ENCODE peak calls at places on chromosomes 11 and 22, in four cellular contexts. One of them, this sample, is unnamed.
A peak's percentile ranks its signal among the peaks of the same experiment; 100 is the strongest.

GRCh38 chr11:60905551-60906113 is 753 bp downstream of the PRPF19 start:
- DNase-seq in upper lobe of right lung: no peak
- DNase-seq in adrenal gland: peak; percentile 56
- DNase-seq in HCT116: no peak
- DNase-seq in this sample: no peak

GRCh38 chr11:64970731-64971151 is 1.2 kb downstream of the MAJIN start:
- DNase-seq in upper lobe of right lung: no peak
- DNase-seq in adrenal gland: no peak
- DNase-seq in HCT116: no peak
- DNase-seq in this sample: no peak

GRCh38 chr11:119433369-119433749 is 10.4 kb upstream of the THY1 start:
- DNase-seq in upper lobe of right lung: no peak
- DNase-seq in adrenal gland: no peak
- DNase-seq in HCT116: no peak
- DNase-seq in this sample: no peak

GRCh38 chr22:19133561-19133960 is 2.5 kb downstream of the TSSK2 start:
- DNase-seq in upper lobe of right lung: no peak
- DNase-seq in adrenal gland: no peak
- DNase-seq in HCT116: no peak
- DNase-seq in this sample: no peak

GRCh38 chr11:987671-988070 is 48.8 kb downstream of the MUC6 start:
- DNase-seq in upper lobe of right lung: no peak
- DNase-seq in adrenal gland: no peak
- DNase-seq in HCT116: no peak
- DNase-seq in this sample: no peak

GRCh38 chr11:110479070-110479444 is 49.3 kb downstream of the FDX1 start:
- DNase-seq in upper lobe of right lung: no peak
- DNase-seq in adrenal gland: no peak
- DNase-seq in HCT116: no peak
- DNase-seq in this sample: no peak

GRCh38 chr11:104573431-104573830 is 324.8 kb downstream of the CASP12 start:
- DNase-seq in upper lobe of right lung: no peak
- DNase-seq in adrenal gland: no peak
- DNase-seq in HCT116: no peak
- DNase-seq in this sample: no peak

GRCh38 chr11:124177344-124177743 is 5.8 kb upstream of the OR10D3 start:
- DNase-seq in upper lobe of right lung: no peak
- DNase-seq in adrenal gland: no peak
- DNase-seq in HCT116: no peak
- DNase-seq in this sample: no peak

GRCh38 chr11:116109228-116109627 is 605.0 kb upstream of the CADM1 start:
- DNase-seq in upper lobe of right lung: no peak
- DNase-seq in adrenal gland: peak; percentile 42
- DNase-seq in HCT116: peak; percentile 10
- DNase-seq in this sample: no peak

GRCh38 chr11:121889168-121889567 is 226.8 kb downstream of the BLID start:
- DNase-seq in upper lobe of right lung: no peak
- DNase-seq in adrenal gland: no peak
- DNase-seq in HCT116: no peak
- DNase-seq in this sample: no peak

GRCh38 chr11:106552694-106553203 is 465.5 kb downstream of the GUCY1A2 start:
- DNase-seq in upper lobe of right lung: no peak
- DNase-seq in adrenal gland: no peak
- DNase-seq in HCT116: no peak
- DNase-seq in this sample: no peak

GRCh38 chr11:70016666-70017347 is 61.3 kb upstream of the ANO1 start:
- DNase-seq in upper lobe of right lung: no peak
- DNase-seq in adrenal gland: no peak
- DNase-seq in HCT116: peak; percentile 76
- DNase-seq in this sample: no peak

GRCh38 chr11:134701564-134702165 is 289.6 kb upstream of the B3GAT1 start:
- DNase-seq in upper lobe of right lung: peak; percentile 66
- DNase-seq in adrenal gland: no peak
- DNase-seq in HCT116: no peak
- DNase-seq in this sample: no peak

GRCh38 chr11:99584822-99585221 is 564.1 kb downstream of the CNTN5 start:
- DNase-seq in upper lobe of right lung: no peak
- DNase-seq in adrenal gland: no peak
- DNase-seq in HCT116: no peak
- DNase-seq in this sample: no peak

GRCh38 chr11:65572356-65573043 is at the start of gene FAM89B:
- DNase-seq in upper lobe of right lung: peak; percentile 96
- DNase-seq in adrenal gland: peak; percentile 93
- DNase-seq in HCT116: no peak
- DNase-seq in this sample: peak; percentile 95

GRCh38 chr11:62905286-62905685 is 15.9 kb downstream of the CHRM1 start:
- DNase-seq in upper lobe of right lung: no peak
- DNase-seq in adrenal gland: no peak
- DNase-seq in HCT116: no peak
- DNase-seq in this sample: no peak

GRCh38 chr22:23225724-23226496 is 45.6 kb downstream of the BCR start:
- DNase-seq in upper lobe of right lung: peak; percentile 85
- DNase-seq in adrenal gland: no peak
- DNase-seq in HCT116: no peak
- DNase-seq in this sample: peak; percentile 62

GRCh38 chr11:102111787-102112653 is 1.8 kb downstream of the YAP1 start:
- DNase-seq in upper lobe of right lung: no peak
- DNase-seq in adrenal gland: no peak
- DNase-seq in HCT116: peak; percentile 98
- DNase-seq in this sample: no peak

GRCh38 chr11:15006139-15006759 is 34.1 kb upstream of the CALCA start:
- DNase-seq in upper lobe of right lung: no peak
- DNase-seq in adrenal gland: no peak
- DNase-seq in HCT116: peak; percentile 47
- DNase-seq in this sample: no peak

GRCh38 chr22:37112084-37112728 is 2.7 kb upstream of the TMPRSS6 start:
- DNase-seq in upper lobe of right lung: no peak
- DNase-seq in adrenal gland: no peak
- DNase-seq in HCT116: no peak
- DNase-seq in this sample: no peak

GRCh38 chr11:91005458-91005857 is 782.6 kb upstream of the CHORDC1 start:
- DNase-seq in upper lobe of right lung: no peak
- DNase-seq in adrenal gland: no peak
- DNase-seq in HCT116: no peak
- DNase-seq in this sample: no peak

GRCh38 chr11:83044958-83045712 is 26.6 kb downstream of the RAB30 start:
- DNase-seq in upper lobe of right lung: no peak
- DNase-seq in adrenal gland: no peak
- DNase-seq in HCT116: no peak
- DNase-seq in this sample: no peak

GRCh38 chr22:33472462-33473344 is 414.5 kb upstream of the SYN3 start:
- DNase-seq in upper lobe of right lung: no peak
- DNase-seq in adrenal gland: no peak
- DNase-seq in HCT116: no peak
- DNase-seq in this sample: no peak

GRCh38 chr11:3043315-3043871 is 13.8 kb downstream of the CARS1 start:
- DNase-seq in upper lobe of right lung: no peak
- DNase-seq in adrenal gland: peak; percentile 93
- DNase-seq in HCT116: no peak
- DNase-seq in this sample: peak; percentile 80

GRCh38 chr22:42643632-42644421 is 3.4 kb upstream of the ATP5MGL start:
- DNase-seq in upper lobe of right lung: no peak
- DNase-seq in adrenal gland: peak; percentile 35
- DNase-seq in HCT116: no peak
- DNase-seq in this sample: no peak

GRCh38 chr11:2928605-2929510 is at the start of gene PHLDA2:
- DNase-seq in upper lobe of right lung: peak; percentile 86
- DNase-seq in adrenal gland: peak; percentile 63
- DNase-seq in HCT116: peak; percentile 41
- DNase-seq in this sample: peak; percentile 44

GRCh38 chr11:77968337-77968736 is 26.1 kb downstream of the INTS4 start:
- DNase-seq in upper lobe of right lung: no peak
- DNase-seq in adrenal gland: no peak
- DNase-seq in HCT116: no peak
- DNase-seq in this sample: no peak

GRCh38 chr11:56783448-56784041 is 35.0 kb upstream of the OR9G4 start:
- DNase-seq in upper lobe of right lung: no peak
- DNase-seq in adrenal gland: peak; percentile 20
- DNase-seq in HCT116: peak; percentile 52
- DNase-seq in this sample: no peak

GRCh38 chr11:44623321-44623715 is 57.9 kb downstream of the CD82 start:
- DNase-seq in upper lobe of right lung: peak; percentile 46
- DNase-seq in adrenal gland: peak; percentile 21
- DNase-seq in HCT116: no peak
- DNase-seq in this sample: no peak

GRCh38 chr11:28739489-28740280 is 631.5 kb downstream of the METTL15 start:
- DNase-seq in upper lobe of right lung: no peak
- DNase-seq in adrenal gland: no peak
- DNase-seq in HCT116: no peak
- DNase-seq in this sample: no peak

DNA sequence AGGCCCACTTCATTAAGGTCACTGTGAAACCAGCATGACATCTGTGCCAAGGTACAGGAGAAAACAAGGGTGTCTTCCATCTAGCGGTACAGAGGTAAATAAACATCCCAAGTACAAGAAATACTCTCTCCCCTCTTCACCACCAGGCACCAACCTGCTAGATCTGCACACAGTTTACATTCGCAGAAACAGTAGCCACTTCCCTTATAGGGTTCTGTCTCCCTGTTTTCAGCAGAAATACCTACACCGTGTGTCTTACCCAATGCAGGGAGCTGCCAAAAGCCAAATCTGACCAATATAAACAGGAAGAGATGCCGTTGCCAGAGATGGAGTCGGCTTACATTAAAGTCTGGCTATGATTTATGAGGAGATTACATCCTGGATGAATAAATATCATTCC is 1.2 kb downstream of the SCN4B start:
- DNase-seq in upper lobe of right lung: no peak
- DNase-seq in adrenal gland: no peak
- DNase-seq in HCT116: no peak
- DNase-seq in this sample: no peak
- H3K4me3 ChIP-seq in upper lobe of right lung: no peak overlapping the region
- H3K4me3 ChIP-seq in adrenal gland: no peak overlapping the region
- H3K4me3 ChIP-seq in HCT116: no peak overlapping the region
- H3K4me3 ChIP-seq in this sample: peak overlapping the region; percentile 75

DNA sequence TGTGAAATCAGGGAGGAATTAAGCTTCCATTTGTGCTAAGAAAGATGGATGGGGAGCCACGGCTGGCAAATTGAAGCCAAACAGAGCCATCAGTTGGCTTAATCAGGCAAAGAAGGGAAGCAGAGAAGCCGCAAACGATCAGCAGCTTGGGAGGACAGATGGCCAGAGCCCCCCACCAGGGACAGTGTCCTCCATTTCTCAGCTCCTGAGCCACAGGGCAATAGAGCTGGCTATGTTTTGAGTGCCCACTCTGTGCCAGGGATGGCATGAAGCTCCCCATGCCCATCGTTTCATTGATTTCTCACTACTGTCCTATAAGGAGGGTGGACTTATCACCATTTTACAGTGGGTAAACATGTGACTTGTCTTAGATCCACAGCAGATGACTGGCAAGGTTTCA is 126.3 kb upstream of the ASPHD2 start:
- DNase-seq in upper lobe of right lung: no peak
- DNase-seq in adrenal gland: no peak
- DNase-seq in HCT116: no peak
- DNase-seq in this sample: no peak
- H3K4me1 ChIP-seq in upper lobe of right lung: no peaks in the 10 kb centered on the region
- H3K4me1 ChIP-seq in adrenal gland: no peaks in the 10 kb centered on the region
- H3K4me1 ChIP-seq in HCT116: no peaks in the 10 kb centered on the region
- H3K4me1 ChIP-seq in this sample: no peaks in the 10 kb centered on the region

DNA sequence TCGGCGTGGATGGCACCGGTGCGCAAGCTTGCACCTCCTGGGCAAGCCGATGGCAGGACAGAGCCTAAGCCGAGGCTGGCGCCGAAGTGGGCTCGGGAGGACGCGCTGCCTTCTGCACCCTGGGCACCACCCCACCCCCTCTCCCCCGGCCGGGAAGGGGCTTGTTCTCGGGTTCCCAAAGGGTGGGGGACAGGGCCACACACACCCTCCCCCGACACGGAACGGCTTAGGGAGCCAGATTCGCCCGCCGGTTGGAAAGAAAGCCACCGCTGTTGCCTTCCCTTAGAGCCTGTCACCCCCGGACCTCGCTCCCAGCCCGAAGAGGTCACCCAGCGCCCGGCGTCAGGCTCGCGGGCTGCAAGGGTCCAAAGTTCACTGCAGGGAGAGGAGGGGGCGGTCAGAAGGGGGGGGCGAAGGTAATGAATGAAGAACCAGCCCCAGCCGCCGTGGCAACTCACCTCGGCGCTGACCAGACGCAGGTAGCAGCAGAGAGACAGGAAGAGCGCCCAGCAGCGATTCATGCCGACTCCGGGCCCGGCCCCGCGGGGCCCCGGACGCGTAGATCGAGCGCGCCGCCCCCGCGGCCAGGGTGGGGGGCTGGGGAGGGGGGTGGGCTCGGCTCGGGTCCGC is 1.2 kb downstream of the PDGFB start:
- DNase-seq in upper lobe of right lung: no peak
- DNase-seq in adrenal gland: no peak
- DNase-seq in HCT116: no peak
- DNase-seq in this sample: no peak
- H3K4me3 ChIP-seq in upper lobe of right lung: peak overlapping the region; percentile 58
- H3K4me3 ChIP-seq in adrenal gland: peak overlapping the region; percentile 28
- H3K4me3 ChIP-seq in HCT116: peak overlapping the region; percentile 96
- H3K4me3 ChIP-seq in this sample: peak overlapping the region; percentile 82

GRCh38 chr11:6733326-6734030 is 38.3 kb downstream of the OR2AG2 start:
- DNase-seq in upper lobe of right lung: no peak
- DNase-seq in adrenal gland: no peak
- DNase-seq in HCT116: no peak
- DNase-seq in this sample: no peak
- H3K4me1 ChIP-seq in upper lobe of right lung: peaks cover 4% of the 10 kb centered on the region
- H3K4me1 ChIP-seq in adrenal gland: no peaks in the 10 kb centered on the region
- H3K4me1 ChIP-seq in HCT116: no peaks in the 10 kb centered on the region
- H3K4me1 ChIP-seq in this sample: peaks cover 6% of the 10 kb centered on the region

GRCh38 chr22:24337894-24338645 is 67.4 kb downstream of the SPECC1L start:
- DNase-seq in upper lobe of right lung: no peak
- DNase-seq in adrenal gland: no peak
- DNase-seq in HCT116: no peak
- DNase-seq in this sample: no peak

GRCh38 chr22:24341657-24342056 is 71.0 kb downstream of the SPECC1L start:
- DNase-seq in upper lobe of right lung: no peak
- DNase-seq in adrenal gland: no peak
- DNase-seq in HCT116: no peak
- DNase-seq in this sample: no peak

GRCh38 chr22:24335529-24335928 is 64.9 kb downstream of the SPECC1L start:
- DNase-seq in upper lobe of right lung: no peak
- DNase-seq in adrenal gland: no peak
- DNase-seq in HCT116: no peak
- DNase-seq in this sample: no peak

GRCh38 chr22:24339452-24339747 is 68.8 kb downstream of the SPECC1L start:
- DNase-seq in upper lobe of right lung: no peak
- DNase-seq in adrenal gland: no peak
- DNase-seq in HCT116: no peak
- DNase-seq in this sample: no peak

GRCh38 chr22:24338701-24339451 is 68.2 kb downstream of the SPECC1L start:
- DNase-seq in upper lobe of right lung: no peak
- DNase-seq in adrenal gland: peak; percentile 67
- DNase-seq in HCT116: no peak
- DNase-seq in this sample: no peak
- H3K4me3 ChIP-seq in upper lobe of right lung: no peak overlapping the region
- H3K4me3 ChIP-seq in adrenal gland: no peak overlapping the region
- H3K4me3 ChIP-seq in HCT116: no peak overlapping the region
- H3K4me3 ChIP-seq in this sample: peak overlapping the region; percentile 14

DNA sequence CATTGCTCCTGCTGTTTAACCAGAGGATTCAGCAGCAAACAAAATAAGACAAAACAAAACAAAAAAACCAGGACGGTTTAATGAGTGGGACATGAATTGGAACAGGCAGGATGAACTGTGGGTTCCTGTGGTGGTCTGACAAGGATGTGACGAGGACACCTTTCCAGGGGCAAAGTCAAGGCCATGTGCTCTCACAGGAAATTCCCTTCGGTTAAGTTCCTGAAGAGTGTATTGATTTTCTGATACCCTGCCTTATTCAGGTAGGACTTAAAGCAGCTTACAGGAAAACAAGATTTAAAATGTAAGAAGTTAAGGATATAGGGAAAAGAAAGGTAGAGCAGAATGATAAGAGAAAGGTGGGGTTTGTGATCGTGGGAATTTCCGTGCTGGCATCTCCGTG is 8.5 kb upstream of the PLET1 start:
- DNase-seq in upper lobe of right lung: no peak
- DNase-seq in adrenal gland: no peak
- DNase-seq in HCT116: no peak
- DNase-seq in this sample: no peak
- H3K4me1 ChIP-seq in upper lobe of right lung: no peaks in the 10 kb centered on the region
- H3K4me1 ChIP-seq in adrenal gland: no peaks in the 10 kb centered on the region
- H3K4me1 ChIP-seq in HCT116: no peaks in the 10 kb centered on the region
- H3K4me1 ChIP-seq in this sample: peaks cover 12% of the 10 kb centered on the region

This sample was measured in left ventricle myocardium inferior.